ENCODE peak calls at places on chromosome 6, in seven cellular contexts. One of them, this sample, is unnamed.

GRCh38 chr6:167566711-167567141 is 241.8 kb downstream of the TTLL2 start:
- DNase-seq in lower leg skin: no peak
- DNase-seq in D341Med: peak; percentile 15
- DNase-seq in PC-3: no peak
- DNase-seq in Caki2: no peak
- DNase-seq in OCI-LY7: no peak
- DNase-seq in memory B cell: no peak
- DNase-seq in this sample: no peak

GRCh38 chr6:158008894-158009891 is 27.5 kb downstream of the SYNJ2 start:
- DNase-seq in D341Med: no peak
- DNase-seq in memory B cell: no peak
- DNase-seq in PC-3: peak; percentile 32
- DNase-seq in OCI-LY7: no peak
- DNase-seq in lower leg skin: no peak
- DNase-seq in Caki2: no peak
- DNase-seq in this sample: no peak

GRCh38 chr6:10678456-10678855 is 16.0 kb downstream of the C6orf52 start:
- DNase-seq in D341Med: no peak
- DNase-seq in Caki2: no peak
- DNase-seq in lower leg skin: no peak
- DNase-seq in OCI-LY7: no peak
- DNase-seq in memory B cell: no peak
- DNase-seq in PC-3: no peak
- DNase-seq in this sample: no peak

GRCh38 chr6:161452241-161452640 is 178.4 kb upstream of the AGPAT4 start:
- DNase-seq in memory B cell: no peak
- DNase-seq in PC-3: no peak
- DNase-seq in OCI-LY7: no peak
- DNase-seq in D341Med: no peak
- DNase-seq in lower leg skin: no peak
- DNase-seq in Caki2: no peak
- DNase-seq in this sample: no peak

GRCh38 chr6:19838442-19839236 is 1.5 kb downstream of the ID4 start:
- DNase-seq in OCI-LY7: peak; percentile 92
- DNase-seq in memory B cell: no peak
- DNase-seq in PC-3: peak; percentile 52
- DNase-seq in lower leg skin: peak; percentile 37
- DNase-seq in Caki2: peak; percentile 87
- DNase-seq in D341Med: peak; percentile 61
- DNase-seq in this sample: no peak

GRCh38 chr6:163416380-163416629 is 1.8 kb downstream of the QKI start:
- DNase-seq in Caki2: peak; percentile 22
- DNase-seq in lower leg skin: no peak
- DNase-seq in OCI-LY7: no peak
- DNase-seq in D341Med: no peak
- DNase-seq in memory B cell: no peak
- DNase-seq in PC-3: no peak
- DNase-seq in this sample: no peak

GRCh38 chr6:150723857-150724256 is 124.2 kb downstream of the PLEKHG1 start:
- DNase-seq in Caki2: peak; percentile 6
- DNase-seq in PC-3: peak; percentile 71
- DNase-seq in OCI-LY7: no peak
- DNase-seq in lower leg skin: no peak
- DNase-seq in memory B cell: no peak
- DNase-seq in D341Med: no peak
- DNase-seq in this sample: no peak

GRCh38 chr6:112744827-112745226 is 397.7 kb downstream of the RFPL4B start:
- DNase-seq in PC-3: no peak
- DNase-seq in OCI-LY7: no peak
- DNase-seq in memory B cell: no peak
- DNase-seq in Caki2: no peak
- DNase-seq in D341Med: no peak
- DNase-seq in lower leg skin: no peak
- DNase-seq in this sample: no peak

GRCh38 chr6:79269877-79270276 is 35.4 kb upstream of the HMGN3 start:
- DNase-seq in memory B cell: no peak
- DNase-seq in D341Med: no peak
- DNase-seq in PC-3: no peak
- DNase-seq in lower leg skin: peak; percentile 24
- DNase-seq in Caki2: peak; percentile 26
- DNase-seq in OCI-LY7: no peak
- DNase-seq in this sample: peak; percentile 9

GRCh38 chr6:2035046-2035445 is 210.4 kb downstream of the GMDS start:
- DNase-seq in Caki2: peak; percentile 79
- DNase-seq in memory B cell: no peak
- DNase-seq in OCI-LY7: no peak
- DNase-seq in D341Med: no peak
- DNase-seq in PC-3: no peak
- DNase-seq in lower leg skin: no peak
- DNase-seq in this sample: no peak

GRCh38 chr6:78398292-78398691 is 469.1 kb upstream of the IRAK1BP1 start:
- DNase-seq in memory B cell: no peak
- DNase-seq in lower leg skin: no peak
- DNase-seq in OCI-LY7: no peak
- DNase-seq in D341Med: no peak
- DNase-seq in PC-3: no peak
- DNase-seq in Caki2: no peak
- DNase-seq in this sample: no peak

GRCh38 chr6:137975058-137975940 is 108.2 kb downstream of the TNFAIP3 start:
- DNase-seq in D341Med: no peak
- DNase-seq in PC-3: peak; percentile 54
- DNase-seq in lower leg skin: no peak
- DNase-seq in memory B cell: no peak
- DNase-seq in Caki2: peak; percentile 26
- DNase-seq in OCI-LY7: peak; percentile 62
- DNase-seq in this sample: peak; percentile 57

GRCh38 chr6:150418825-150419594 is 50.2 kb downstream of the IYD start:
- DNase-seq in memory B cell: peak; percentile 69
- DNase-seq in OCI-LY7: peak; percentile 47
- DNase-seq in lower leg skin: no peak
- DNase-seq in PC-3: peak; percentile 59
- DNase-seq in D341Med: peak; percentile 77
- DNase-seq in Caki2: peak; percentile 31
- DNase-seq in this sample: peak; percentile 73

GRCh38 chr6:40293824-40294188 is 293.4 kb downstream of the LRFN2 start:
- DNase-seq in Caki2: no peak
- DNase-seq in memory B cell: no peak
- DNase-seq in lower leg skin: no peak
- DNase-seq in OCI-LY7: no peak
- DNase-seq in D341Med: no peak
- DNase-seq in PC-3: no peak
- DNase-seq in this sample: no peak

This sample was measured in HT-29.